ENCODE peak calls at places on chromosomes 5 and 9, in five cellular contexts. S is T-helper 2 cell, U is substantia nigra, F is heart right ventricle, W is neural crest cell. M is an unnamed sample.

GRCh38 chr9:113516840-113517577 is 53.5 kb downstream of the RGS3 start:
- DNase-seq in U (no peak), S (no peak), F (no peak), W (no peak), M (no peak)

GRCh38 chr5:56648460-56649034 is 166.8 kb upstream of the MAP3K1 start:
- DNase-seq in W (no peak), U (no peak), F (no peak), S (no peak), M (no peak)

GRCh38 chr9:108205276-108205675 is 650.5 kb downstream of the ACTL7B start:
- DNase-seq in W (no peak), U (no peak), S (no peak), F (no peak), M (no peak)

GRCh38 chr5:78908173-78908901 is 76.8 kb downstream of the ARSB start:
- DNase-seq in F (peak; percentile 60), U (peak; percentile 27), W (peak; percentile 23), S (no peak), M (peak; percentile 36)

GRCh38 chr5:179542170-179542569 is 8.2 kb upstream of the RUFY1 start:
- DNase-seq in S (no peak), W (no peak), F (no peak), U (no peak), M (no peak)

GRCh38 chr5:116806879-116807278 is 232.3 kb upstream of the SEMA6A start:
- DNase-seq in W (no peak), U (no peak), F (no peak), S (no peak), M (no peak)

GRCh38 chr5:42491699-42492098 is 68.5 kb downstream of the GHR start:
- DNase-seq in S (no peak), F (no peak), W (no peak), U (no peak), M (no peak)

GRCh38 chr5:135705941-135706340 is 127.2 kb upstream of the CXCL14 start:
- DNase-seq in U (no peak), S (no peak), F (no peak), W (no peak), M (no peak)

GRCh38 chr5:622359-622758 is 10.2 kb downstream of the CEP72 start:
- DNase-seq in S (no peak), F (no peak), W (no peak), U (no peak), M (no peak)

GRCh38 chr9:137380606-137381005 is 42.4 kb downstream of the EXD3 start:
- DNase-seq in F (no peak), W (no peak), S (no peak), U (no peak), M (no peak)

GRCh38 chr9:125514468-125514867 is 192.5 kb downstream of the MAPKAP1 start:
- DNase-seq in W (no peak), F (no peak), S (no peak), U (no peak), M (no peak)

GRCh38 chr9:126682113-126682810 is 68.5 kb downstream of the LMX1B start:
- DNase-seq in S (no peak), F (no peak), U (no peak), W (no peak), M (no peak)

GRCh38 chr9:120478208-120478607 is 101.8 kb downstream of the CDK5RAP2 start:
- DNase-seq in U (no peak), S (no peak), F (no peak), W (no peak), M (no peak)

GRCh38 chr5:54259090-54259489 is 51.3 kb downstream of the ARL15 start:
- DNase-seq in F (no peak), U (no peak), W (no peak), S (no peak), M (no peak)

GRCh38 chr5:122415481-122416120 is 103.6 kb downstream of the SNCAIP start:
- DNase-seq in F (peak; percentile 25), W (peak; percentile 47), U (peak; percentile 57), S (no peak), M (peak; percentile 40)

GRCh38 chr9:129752915-129753724 is at the start of gene PTGES:
- DNase-seq in U (no peak), F (peak; percentile 77), S (no peak), W (peak; percentile 65), M (peak; percentile 53)

GRCh38 chr5:121940741-121941140 is 21.0 kb upstream of the SRFBP1 start:
- DNase-seq in W (no peak), F (no peak), S (no peak), U (no peak), M (no peak)

GRCh38 chr9:33449715-33450114 is 2.3 kb upstream of the AQP3 start:
- DNase-seq in S (no peak), W (no peak), F (no peak), U (no peak), M (no peak)

GRCh38 chr9:16824545-16825041 is 45.9 kb downstream of the BNC2 start:
- DNase-seq in S (no peak), W (no peak), U (no peak), F (no peak), M (no peak)

GRCh38 chr9:134491436-134491835 is 150.2 kb upstream of the COL5A1 start:
- DNase-seq in S (no peak), F (no peak), W (no peak), U (no peak), M (no peak)

GRCh38 chr5:36242534-36243144 is 914 bp upstream of the NADK2 start:
- DNase-seq in F (no peak), W (no peak), S (no peak), U (no peak), M (no peak)

GRCh38 chr5:32217886-32218396 is 43.8 kb upstream of the GOLPH3 start:
- DNase-seq in S (no peak), F (no peak), U (peak; percentile 28), W (no peak), M (no peak)